ENCODE peak calls at places on chromosomes 4 and X, in nine cellular contexts. R is posterior vena cava, D is iPS-NIHi11, Q is NCI-H1694, Z is AG09309, N is body of pancreas, K is amniotic stem cell, W is lower lobe of right lung, M is neural progenitor cell. E is an unnamed sample.

GRCh38 chr4:96642486-96642885 is 802.6 kb downstream of the PDHA2 start:
- DNase-seq in R (no peak), N (no peak), D (peak), Q (no peak), M (peak), W (no peak), Z (no peak), K (no peak), E (peak)

GRCh38 chr4:106584590-106584989 is 216.0 kb upstream of the GIMD1 start:
- DNase-seq in Z (no peak), K (no peak), M (no peak), Q (no peak), D (no peak), N (no peak), W (no peak), R (no peak), E (no peak)

GRCh38 chrX:29890646-29891200 is 324.6 kb upstream of the MAGEB2 start:
- DNase-seq in K (no peak), M (no peak), R (no peak), Q (no peak), D (no peak), Z (no peak), N (no peak), W (no peak), E (no peak)

GRCh38 chrX:22110729-22111494 is 78.8 kb downstream of the PHEX start:
- DNase-seq in R (no peak), Q (no peak), M (no peak), N (peak), K (no peak), W (no peak), D (no peak), Z (no peak), E (no peak)

GRCh38 chr4:81118086-81118485 is 87.6 kb downstream of the BMP3 start:
- DNase-seq in R (no peak), Z (no peak), K (no peak), N (no peak), D (no peak), M (no peak), Q (no peak), W (no peak), E (no peak)

GRCh38 chr4:32196950-32197688 is 1477.0 kb downstream of the PCDH7 start:
- DNase-seq in W (no peak), D (no peak), K (no peak), Q (no peak), Z (no peak), N (no peak), R (no peak), M (no peak), E (no peak)

GRCh38 chrX:23478561-23478960 is 143.9 kb downstream of the PTCHD1 start:
- DNase-seq in D (no peak), M (no peak), Q (no peak), Z (no peak), K (no peak), R (no peak), N (no peak), W (no peak), E (no peak)

GRCh38 chrX:151753313-151754041 is 18.9 kb downstream of the CNGA2 start:
- DNase-seq in K (peak), W (peak), D (peak), R (peak), Q (peak), Z (no peak), M (peak), N (peak), E (peak)

GRCh38 chrX:8484360-8484759 is 19.7 kb downstream of the VCX3B start:
- DNase-seq in D (no peak), R (no peak), Q (no peak), Z (no peak), M (no peak), W (no peak), K (no peak), N (no peak), E (no peak)

GRCh38 chrX:49186125-49187027 is at the start of gene PRICKLE3:
- DNase-seq in M (peak), Z (no peak), R (peak), D (peak), K (no peak), N (peak), W (peak), Q (peak), E (peak)

GRCh38 chrX:1242901-1243402 is 25.7 kb upstream of the CSF2RA start:
- DNase-seq in R (peak), N (no peak), M (no peak), W (no peak), Q (no peak), D (no peak), Z (no peak), K (no peak), E (peak)

GRCh38 chrX:136104936-136105335 is 42.4 kb upstream of the FHL1 start:
- DNase-seq in M (no peak), W (no peak), D (no peak), Q (no peak), R (no peak), Z (no peak), N (no peak), K (no peak), E (no peak)

GRCh38 chrX:44484607-44485146 is 58.0 kb downstream of the FUNDC1 start:
- DNase-seq in D (no peak), W (no peak), Z (no peak), Q (no peak), N (no peak), K (no peak), R (no peak), M (no peak), E (no peak)

GRCh38 chrX:103806862-103807474 is 25.1 kb downstream of the RAB9B start:
- DNase-seq in D (no peak), Q (no peak), N (no peak), W (no peak), M (no peak), Z (no peak), K (no peak), R (no peak), E (peak)

GRCh38 chr4:112951362-112951962 is 98.0 kb upstream of the ANK2 start:
- DNase-seq in N (no peak), Q (peak), Z (no peak), R (no peak), M (no peak), W (no peak), K (no peak), D (no peak), E (no peak)

GRCh38 chrX:119880552-119881437 is 9.2 kb downstream of the NDUFA1 start:
- DNase-seq in Q (peak), Z (peak), K (peak), W (no peak), M (peak), N (peak), R (no peak), D (peak), E (peak)

GRCh38 chr4:55838356-55838755 is 15.1 kb upstream of the EXOC1 start:
- DNase-seq in N (no peak), D (no peak), Z (no peak), M (no peak), K (no peak), Q (no peak), R (no peak), W (no peak), E (no peak)

GRCh38 chr4:108377021-108377420 is 208.3 kb upstream of the LEF1 start:
- DNase-seq in R (no peak), N (no peak), K (no peak), M (no peak), W (no peak), Z (no peak), Q (no peak), D (no peak), E (no peak)

GRCh38 chr4:41212221-41213203 is 1.8 kb downstream of the APBB2 start:
- DNase-seq in Q (no peak), M (peak), N (peak), Z (no peak), K (peak), D (peak), W (no peak), R (no peak), E (peak)

GRCh38 chr4:133149932-133150642 is 993 bp downstream of the PCDH10 start:
- DNase-seq in Z (no peak), Q (no peak), W (no peak), R (peak), D (no peak), M (no peak), K (no peak), N (no peak), E (no peak)

GRCh38 chrX:50157545-50158125 is 43.2 kb downstream of the AKAP4 start:
- DNase-seq in R (no peak), Z (no peak), Q (no peak), D (no peak), M (no peak), W (no peak), K (no peak), N (peak), E (no peak)

GRCh38 chr4:39526810-39527295 is 386 bp downstream of the UGDH start:
- DNase-seq in R (no peak), N (no peak), D (peak), M (peak), Q (no peak), Z (no peak), W (no peak), K (no peak), E (no peak)

GRCh38 chrX:14344172-14344940 is 185.0 kb upstream of the GLRA2 start:
- DNase-seq in M (no peak), Q (no peak), R (no peak), W (no peak), N (no peak), K (no peak), D (no peak), Z (no peak), E (no peak)

GRCh38 chrX:38151426-38151825 is 69.2 kb downstream of the SRPX start:
- DNase-seq in D (no peak), N (no peak), Q (no peak), R (no peak), W (no peak), M (no peak), Z (peak), K (no peak), E (peak)

GRCh38 chrX:30513284-30513683 is 64.3 kb downstream of the TASL start:
- DNase-seq in M (peak), Z (no peak), N (no peak), W (no peak), Q (no peak), D (no peak), R (no peak), K (no peak), E (no peak)

E was measured in islet precursor cell.